ENCODE peak calls at places on chromosomes 2 and 18, in four cellular contexts. D is activated T-cell treated with anti-CD3 and anti-CD28 coated beads, Interleukin-2, amount 50 U/mL, for 72 hours; X is left ventricle myocardium inferior; Z is posterior cingulate gyrus. E is an unnamed sample.

GRCh38 chr2:111117666-111118454 is 2.9 kb upstream of the BCL2L11 start:
- DNase-seq in X (peak; percentile 36), D (peak; percentile 40), Z (peak; percentile 13), E (no peak)

GRCh38 chr18:56139792-56140254 is 498.6 kb downstream of the TXNL1 start:
- DNase-seq in X (peak; percentile 51), Z (peak; percentile 33), D (no peak), E (no peak)

GRCh38 chr18:62384610-62385097 is 59.5 kb downstream of the TNFRSF11A start:
- DNase-seq in D (no peak), Z (no peak), X (no peak), E (no peak)

GRCh38 chr2:176595986-176596385 is 326.7 kb downstream of the MTX2 start:
- DNase-seq in D (no peak), X (no peak), Z (no peak), E (no peak)

GRCh38 chr2:224598669-224599068 is 13.5 kb upstream of the CUL3 start:
- DNase-seq in Z (no peak), X (no peak), D (no peak), E (no peak)

GRCh38 chr2:115122701-115123100 is 680.3 kb downstream of the DPP10 start:
- DNase-seq in D (no peak), Z (no peak), X (no peak), E (no peak)

GRCh38 chr2:60295591-60295962 is 257.9 kb downstream of the BCL11A start:
- DNase-seq in Z (no peak), X (no peak), D (no peak), E (peak; percentile 52)

GRCh38 chr18:63648241-63648640 is 4.2 kb upstream of the SERPINB4 start:
- DNase-seq in D (no peak), X (no peak), Z (no peak), E (no peak)

GRCh38 chr2:66729391-66729790 is 294.5 kb downstream of the MEIS1 start:
- DNase-seq in Z (no peak), D (no peak), X (no peak), E (no peak)

GRCh38 chr2:196987654-196988364 is 61.3 kb upstream of the PGAP1 start:
- DNase-seq in Z (no peak), D (peak; percentile 62), X (no peak), E (no peak)

GRCh38 chr18:47343291-47343690 is 91.8 kb upstream of the SKOR2 start:
- DNase-seq in Z (no peak), X (no peak), D (no peak), E (no peak)

GRCh38 chr2:218398437-218399390 is 954 bp upstream of the CTDSP1 start:
- DNase-seq in D (peak; percentile 79), X (peak; percentile 89), Z (peak; percentile 60), E (no peak)

GRCh38 chr2:63763336-63764056 is 78.2 kb upstream of the UGP2 start:
- DNase-seq in Z (no peak), D (no peak), X (no peak), E (no peak)

GRCh38 chr2:69345434-69345833 is 41.6 kb downstream of the GFPT1 start:
- DNase-seq in D (no peak), X (no peak), Z (no peak), E (no peak)

GRCh38 chr18:55786651-55787272 is 198.8 kb upstream of the TCF4 start:
- DNase-seq in D (no peak), X (no peak), Z (no peak), E (no peak)

GRCh38 chr2:86825728-86826386 is 35.1 kb upstream of the CD8A start:
- DNase-seq in D (peak; percentile 75), Z (no peak), X (no peak), E (no peak)

GRCh38 chr18:32937007-32937540 is 164.3 kb upstream of the KLHL14 start:
- DNase-seq in X (no peak), Z (no peak), D (no peak), E (no peak)

GRCh38 chr2:69538872-69539548 is 101.8 kb upstream of the NFU1 start:
- DNase-seq in D (no peak), Z (no peak), X (no peak), E (no peak)

GRCh38 chr18:21052385-21052784 is 59.2 kb downstream of the ROCK1 start:
- DNase-seq in Z (no peak), X (no peak), D (no peak), E (no peak)

GRCh38 chr18:3655254-3655554 is 205.2 kb downstream of the TGIF1 start:
- DNase-seq in X (no peak), D (no peak), Z (no peak), E (no peak)

GRCh38 chr18:24019641-24020331 is 5.2 kb downstream of the TTC39C start:
- DNase-seq in X (no peak), Z (no peak), D (peak; percentile 74), E (no peak)

GRCh38 chr18:67600181-67600631 is 83.7 kb upstream of the DSEL start:
- DNase-seq in D (no peak), X (no peak), Z (no peak), E (no peak)

GRCh38 chr2:85475801-85476610 is 57.5 kb downstream of the SH2D6 start:
- DNase-seq in X (no peak), D (no peak), Z (no peak), E (no peak)

GRCh38 chr2:54594048-54594447 is 129.4 kb upstream of the EML6 start:
- DNase-seq in Z (no peak), D (no peak), X (no peak), E (no peak)

GRCh38 chr2:29060491-29060890 is 13.8 kb downstream of the PCARE start:
- DNase-seq in X (no peak), D (no peak), Z (no peak), E (no peak)

GRCh38 chr2:186862869-186863709 is 14.1 kb upstream of the ZSWIM2 start:
- DNase-seq in D (no peak), Z (no peak), X (no peak), E (no peak)

GRCh38 chr2:26477911-26478253 is at the start of gene OTOF:
- DNase-seq in D (no peak), Z (no peak), X (peak; percentile 57), E (no peak)

GRCh38 chr2:140604096-140604495 is 1526.7 kb downstream of the LRP1B start:
- DNase-seq in Z (no peak), X (no peak), D (no peak), E (no peak)

GRCh38 chr18:3115430-3116025 is 102.6 kb upstream of the LPIN2 start:
- DNase-seq in Z (no peak), D (no peak), X (no peak), E (no peak)

GRCh38 chr18:22683196-22683676 is 249.9 kb upstream of the RBBP8 start:
- DNase-seq in Z (no peak), D (no peak), X (peak; percentile 47), E (no peak)

GRCh38 chr2:217054791-217055190 is 194.9 kb upstream of the TNP1 start:
- DNase-seq in X (no peak), D (no peak), Z (no peak), E (no peak)

GRCh38 chr18:3985030-3985429 is 470.1 kb downstream of the DLGAP1 start:
- DNase-seq in Z (no peak), D (no peak), X (no peak), E (no peak)

GRCh38 chr2:42503291-42503690 is 9.5 kb upstream of the KCNG3 start:
- DNase-seq in X (no peak), Z (no peak), D (no peak), E (no peak)

GRCh38 chr2:203328735-203329549 is 748 bp downstream of the ABI2 start:
- DNase-seq in Z (peak; percentile 34), D (peak; percentile 78), X (peak; percentile 57), E (no peak)

GRCh38 chr2:85131116-85131515 is 2.1 kb upstream of the TCF7L1 start:
- DNase-seq in D (no peak), Z (no peak), X (no peak), E (peak; percentile 3)

GRCh38 chr2:82478641-82479040 is 1980.4 kb downstream of the SUCLG1 start:
- DNase-seq in X (no peak), Z (no peak), D (no peak), E (no peak)

GRCh38 chr18:34890486-34891085 is 150.6 kb upstream of the MAPRE2 start:
- DNase-seq in Z (no peak), X (no peak), D (no peak), E (no peak)

GRCh38 chr2:229795058-229795457 is 80.7 kb upstream of the DNER start:
- DNase-seq in X (no peak), Z (no peak), D (no peak), E (no peak)